ENCODE peak calls at places on chromosomes 7 and 10, in seven cellular contexts. O is HAP-1, Z is HuH-7, P is anterior cingulate cortex, S is iPS-NIHi11, X is NCI-H69, J is cardiac muscle cell. D is an unnamed sample.

GRCh38 chr7:48384180-48384752 is 213.0 kb downstream of the ABCA13 start:
- DNase-seq in O (no peak), Z (no peak), P (no peak), S (no peak), X (no peak), J (no peak), D (no peak)

GRCh38 chr7:9407816-9408215 is 974.4 kb downstream of the NXPH1 start:
- DNase-seq in O (no peak), Z (no peak), P (no peak), S (no peak), X (no peak), J (no peak), D (no peak)

GRCh38 chr7:50266893-50267386 is 37.6 kb upstream of the IKZF1 start:
- DNase-seq in O (no peak), Z (no peak), P (no peak), S (no peak), X (peak; percentile 9), J (no peak), D (no peak)

GRCh38 chr7:142714375-142714774 is 34.9 kb upstream of the PRSS1 start:
- DNase-seq in O (no peak), Z (no peak), P (no peak), S (no peak), X (no peak), J (no peak), D (no peak)

GRCh38 chr7:92402920-92403759 is 44.1 kb upstream of the GATAD1 start:
- DNase-seq in O (no peak), Z (no peak), P (no peak), S (no peak), X (no peak), J (peak; percentile 48), D (no peak)

GRCh38 chr10:97873569-97873968 is 23.9 kb downstream of the GOLGA7B start:
- DNase-seq in O (no peak), Z (no peak), P (no peak), S (no peak), X (no peak), J (no peak), D (no peak)

GRCh38 chr7:47458057-47458456 is 123.9 kb downstream of the TNS3 start:
- DNase-seq in O (no peak), Z (no peak), P (no peak), S (no peak), X (peak; percentile 89), J (peak; percentile 54), D (no peak)

GRCh38 chr10:62560207-62560819 is 186.1 kb downstream of the ZNF365 start:
- DNase-seq in O (no peak), Z (no peak), P (no peak), S (no peak), X (no peak), J (peak; percentile 85), D (no peak)